ENCODE peak calls at places on chromosome 21, in eight cellular contexts. One of them, this sample, is unnamed.

GRCh38 chr21:35400233-35400939 is 351.3 kb upstream of the RUNX1 start:
- DNase-seq in effector memory CD8-positive, alpha-beta T cell: peak
- DNase-seq in T-helper 1 cell: peak
- DNase-seq in brain microvascular endothelial cell: peak
- DNase-seq in stimulated activated CD4-positive, alpha-beta T cell treated with anti-CD3 and anti-CD28 coated beads, Interleukin-1b, Interleukin-23, amount 100 ng/mL, for 24 hours: no peak
- DNase-seq in HS-5: no peak
- DNase-seq in AG10803: peak
- DNase-seq in Ammon's horn: peak
- DNase-seq in this sample: peak

GRCh38 chr21:38898422-38899098 is 92.8 kb downstream of the ETS2 start:
- DNase-seq in effector memory CD8-positive, alpha-beta T cell: no peak
- DNase-seq in T-helper 1 cell: no peak
- DNase-seq in brain microvascular endothelial cell: no peak
- DNase-seq in stimulated activated CD4-positive, alpha-beta T cell treated with anti-CD3 and anti-CD28 coated beads, Interleukin-1b, Interleukin-23, amount 100 ng/mL, for 24 hours: no peak
- DNase-seq in HS-5: no peak
- DNase-seq in AG10803: no peak
- DNase-seq in Ammon's horn: no peak
- DNase-seq in this sample: no peak

GRCh38 chr21:25467891-25468290 is 139.4 kb downstream of the MRPL39 start:
- DNase-seq in effector memory CD8-positive, alpha-beta T cell: no peak
- DNase-seq in T-helper 1 cell: no peak
- DNase-seq in brain microvascular endothelial cell: no peak
- DNase-seq in stimulated activated CD4-positive, alpha-beta T cell treated with anti-CD3 and anti-CD28 coated beads, Interleukin-1b, Interleukin-23, amount 100 ng/mL, for 24 hours: no peak
- DNase-seq in HS-5: no peak
- DNase-seq in AG10803: no peak
- DNase-seq in Ammon's horn: no peak
- DNase-seq in this sample: no peak

GRCh38 chr21:43262427-43262826 is 93.6 kb downstream of the CRYAA start:
- DNase-seq in effector memory CD8-positive, alpha-beta T cell: no peak
- DNase-seq in T-helper 1 cell: no peak
- DNase-seq in brain microvascular endothelial cell: no peak
- DNase-seq in stimulated activated CD4-positive, alpha-beta T cell treated with anti-CD3 and anti-CD28 coated beads, Interleukin-1b, Interleukin-23, amount 100 ng/mL, for 24 hours: no peak
- DNase-seq in HS-5: no peak
- DNase-seq in AG10803: peak
- DNase-seq in Ammon's horn: peak
- DNase-seq in this sample: peak

GRCh38 chr21:41580758-41581554 is 73.0 kb upstream of the TMPRSS2 start:
- DNase-seq in effector memory CD8-positive, alpha-beta T cell: no peak
- DNase-seq in T-helper 1 cell: no peak
- DNase-seq in brain microvascular endothelial cell: no peak
- DNase-seq in stimulated activated CD4-positive, alpha-beta T cell treated with anti-CD3 and anti-CD28 coated beads, Interleukin-1b, Interleukin-23, amount 100 ng/mL, for 24 hours: no peak
- DNase-seq in HS-5: no peak
- DNase-seq in AG10803: no peak
- DNase-seq in Ammon's horn: no peak
- DNase-seq in this sample: no peak

GRCh38 chr21:29025328-29025713 is 853 bp downstream of the USP16 start:
- DNase-seq in effector memory CD8-positive, alpha-beta T cell: no peak
- DNase-seq in T-helper 1 cell: no peak
- DNase-seq in brain microvascular endothelial cell: peak
- DNase-seq in stimulated activated CD4-positive, alpha-beta T cell treated with anti-CD3 and anti-CD28 coated beads, Interleukin-1b, Interleukin-23, amount 100 ng/mL, for 24 hours: no peak
- DNase-seq in HS-5: no peak
- DNase-seq in AG10803: peak
- DNase-seq in Ammon's horn: no peak
- DNase-seq in this sample: peak

GRCh38 chr21:20443558-20444155 is 554.6 kb upstream of the NCAM2 start:
- DNase-seq in effector memory CD8-positive, alpha-beta T cell: no peak
- DNase-seq in T-helper 1 cell: no peak
- DNase-seq in brain microvascular endothelial cell: no peak
- DNase-seq in stimulated activated CD4-positive, alpha-beta T cell treated with anti-CD3 and anti-CD28 coated beads, Interleukin-1b, Interleukin-23, amount 100 ng/mL, for 24 hours: no peak
- DNase-seq in HS-5: no peak
- DNase-seq in AG10803: no peak
- DNase-seq in Ammon's horn: no peak
- DNase-seq in this sample: no peak

GRCh38 chr21:45854702-45855247 is 126.8 kb upstream of the COL6A1 start:
- DNase-seq in effector memory CD8-positive, alpha-beta T cell: no peak
- DNase-seq in T-helper 1 cell: no peak
- DNase-seq in brain microvascular endothelial cell: no peak
- DNase-seq in stimulated activated CD4-positive, alpha-beta T cell treated with anti-CD3 and anti-CD28 coated beads, Interleukin-1b, Interleukin-23, amount 100 ng/mL, for 24 hours: no peak
- DNase-seq in HS-5: no peak
- DNase-seq in AG10803: no peak
- DNase-seq in Ammon's horn: no peak
- DNase-seq in this sample: peak

GRCh38 chr21:35164380-35164779 is 115.3 kb upstream of the RUNX1 start:
- DNase-seq in effector memory CD8-positive, alpha-beta T cell: no peak
- DNase-seq in T-helper 1 cell: no peak
- DNase-seq in brain microvascular endothelial cell: no peak
- DNase-seq in stimulated activated CD4-positive, alpha-beta T cell treated with anti-CD3 and anti-CD28 coated beads, Interleukin-1b, Interleukin-23, amount 100 ng/mL, for 24 hours: no peak
- DNase-seq in HS-5: no peak
- DNase-seq in AG10803: no peak
- DNase-seq in Ammon's horn: no peak
- DNase-seq in this sample: no peak

GRCh38 chr21:39633043-39633442 is 20.3 kb downstream of the B3GALT5 start:
- DNase-seq in effector memory CD8-positive, alpha-beta T cell: no peak
- DNase-seq in T-helper 1 cell: no peak
- DNase-seq in brain microvascular endothelial cell: peak
- DNase-seq in stimulated activated CD4-positive, alpha-beta T cell treated with anti-CD3 and anti-CD28 coated beads, Interleukin-1b, Interleukin-23, amount 100 ng/mL, for 24 hours: no peak
- DNase-seq in HS-5: peak
- DNase-seq in AG10803: peak
- DNase-seq in Ammon's horn: no peak
- DNase-seq in this sample: peak

GRCh38 chr21:45140346-45140940 is 66.1 kb downstream of the ADARB1 start:
- DNase-seq in effector memory CD8-positive, alpha-beta T cell: peak
- DNase-seq in T-helper 1 cell: peak
- DNase-seq in brain microvascular endothelial cell: peak
- DNase-seq in stimulated activated CD4-positive, alpha-beta T cell treated with anti-CD3 and anti-CD28 coated beads, Interleukin-1b, Interleukin-23, amount 100 ng/mL, for 24 hours: peak
- DNase-seq in HS-5: no peak
- DNase-seq in AG10803: peak
- DNase-seq in Ammon's horn: peak
- DNase-seq in this sample: peak

GRCh38 chr21:9008636-9009035 is 1512.7 kb upstream of the TPTE start:
- DNase-seq in effector memory CD8-positive, alpha-beta T cell: no peak
- DNase-seq in T-helper 1 cell: no peak
- DNase-seq in brain microvascular endothelial cell: no peak
- DNase-seq in stimulated activated CD4-positive, alpha-beta T cell treated with anti-CD3 and anti-CD28 coated beads, Interleukin-1b, Interleukin-23, amount 100 ng/mL, for 24 hours: no peak
- DNase-seq in HS-5: no peak
- DNase-seq in AG10803: no peak
- DNase-seq in Ammon's horn: no peak
- DNase-seq in this sample: no peak

GRCh38 chr21:33622253-33622652 is 19.3 kb downstream of the CRYZL1 start:
- DNase-seq in effector memory CD8-positive, alpha-beta T cell: no peak
- DNase-seq in T-helper 1 cell: no peak
- DNase-seq in brain microvascular endothelial cell: no peak
- DNase-seq in stimulated activated CD4-positive, alpha-beta T cell treated with anti-CD3 and anti-CD28 coated beads, Interleukin-1b, Interleukin-23, amount 100 ng/mL, for 24 hours: no peak
- DNase-seq in HS-5: no peak
- DNase-seq in AG10803: no peak
- DNase-seq in Ammon's horn: no peak
- DNase-seq in this sample: no peak

GRCh38 chr21:41488080-41488479 is 19.9 kb downstream of the TMPRSS2 start:
- DNase-seq in effector memory CD8-positive, alpha-beta T cell: no peak
- DNase-seq in T-helper 1 cell: no peak
- DNase-seq in brain microvascular endothelial cell: no peak
- DNase-seq in stimulated activated CD4-positive, alpha-beta T cell treated with anti-CD3 and anti-CD28 coated beads, Interleukin-1b, Interleukin-23, amount 100 ng/mL, for 24 hours: no peak
- DNase-seq in HS-5: no peak
- DNase-seq in AG10803: no peak
- DNase-seq in Ammon's horn: no peak
- DNase-seq in this sample: no peak

GRCh38 chr21:31172328-31172727 is 134.1 kb upstream of the KRTAP19-8 start:
- DNase-seq in effector memory CD8-positive, alpha-beta T cell: no peak
- DNase-seq in T-helper 1 cell: no peak
- DNase-seq in brain microvascular endothelial cell: no peak
- DNase-seq in stimulated activated CD4-positive, alpha-beta T cell treated with anti-CD3 and anti-CD28 coated beads, Interleukin-1b, Interleukin-23, amount 100 ng/mL, for 24 hours: no peak
- DNase-seq in HS-5: no peak
- DNase-seq in AG10803: no peak
- DNase-seq in Ammon's horn: no peak
- DNase-seq in this sample: no peak

GRCh38 chr21:46213620-46214286 is 14.8 kb downstream of the LSS start:
- DNase-seq in effector memory CD8-positive, alpha-beta T cell: no peak
- DNase-seq in T-helper 1 cell: no peak
- DNase-seq in brain microvascular endothelial cell: no peak
- DNase-seq in stimulated activated CD4-positive, alpha-beta T cell treated with anti-CD3 and anti-CD28 coated beads, Interleukin-1b, Interleukin-23, amount 100 ng/mL, for 24 hours: no peak
- DNase-seq in HS-5: no peak
- DNase-seq in AG10803: no peak
- DNase-seq in Ammon's horn: no peak
- DNase-seq in this sample: no peak

GRCh38 chr21:39715804-39716397 is 29.1 kb upstream of the IGSF5 start:
- DNase-seq in effector memory CD8-positive, alpha-beta T cell: no peak
- DNase-seq in T-helper 1 cell: peak
- DNase-seq in brain microvascular endothelial cell: peak
- DNase-seq in stimulated activated CD4-positive, alpha-beta T cell treated with anti-CD3 and anti-CD28 coated beads, Interleukin-1b, Interleukin-23, amount 100 ng/mL, for 24 hours: peak
- DNase-seq in HS-5: peak
- DNase-seq in AG10803: peak
- DNase-seq in Ammon's horn: peak
- DNase-seq in this sample: peak

GRCh38 chr21:33059319-33059894 is 10.5 kb upstream of the OLIG1 start:
- DNase-seq in effector memory CD8-positive, alpha-beta T cell: no peak
- DNase-seq in T-helper 1 cell: no peak
- DNase-seq in brain microvascular endothelial cell: no peak
- DNase-seq in stimulated activated CD4-positive, alpha-beta T cell treated with anti-CD3 and anti-CD28 coated beads, Interleukin-1b, Interleukin-23, amount 100 ng/mL, for 24 hours: no peak
- DNase-seq in HS-5: no peak
- DNase-seq in AG10803: no peak
- DNase-seq in Ammon's horn: peak
- DNase-seq in this sample: peak

GRCh38 chr21:35326677-35327076 is 277.6 kb upstream of the RUNX1 start:
- DNase-seq in effector memory CD8-positive, alpha-beta T cell: no peak
- DNase-seq in T-helper 1 cell: no peak
- DNase-seq in brain microvascular endothelial cell: no peak
- DNase-seq in stimulated activated CD4-positive, alpha-beta T cell treated with anti-CD3 and anti-CD28 coated beads, Interleukin-1b, Interleukin-23, amount 100 ng/mL, for 24 hours: no peak
- DNase-seq in HS-5: no peak
- DNase-seq in AG10803: peak
- DNase-seq in Ammon's horn: no peak
- DNase-seq in this sample: no peak

GRCh38 chr21:44011774-44012473 is at the start of gene TRAPPC10:
- DNase-seq in effector memory CD8-positive, alpha-beta T cell: peak
- DNase-seq in T-helper 1 cell: peak
- DNase-seq in brain microvascular endothelial cell: peak
- DNase-seq in stimulated activated CD4-positive, alpha-beta T cell treated with anti-CD3 and anti-CD28 coated beads, Interleukin-1b, Interleukin-23, amount 100 ng/mL, for 24 hours: peak
- DNase-seq in HS-5: no peak
- DNase-seq in AG10803: peak
- DNase-seq in Ammon's horn: peak
- DNase-seq in this sample: peak

GRCh38 chr21:46516068-46516467 is 57.4 kb downstream of the DIP2A start:
- DNase-seq in effector memory CD8-positive, alpha-beta T cell: no peak
- DNase-seq in T-helper 1 cell: no peak
- DNase-seq in brain microvascular endothelial cell: no peak
- DNase-seq in stimulated activated CD4-positive, alpha-beta T cell treated with anti-CD3 and anti-CD28 coated beads, Interleukin-1b, Interleukin-23, amount 100 ng/mL, for 24 hours: no peak
- DNase-seq in HS-5: no peak
- DNase-seq in AG10803: no peak
- DNase-seq in Ammon's horn: no peak
- DNase-seq in this sample: no peak

GRCh38 chr21:36075953-36076352 is 6.1 kb downstream of the CBR1 start:
- DNase-seq in effector memory CD8-positive, alpha-beta T cell: no peak
- DNase-seq in T-helper 1 cell: no peak
- DNase-seq in brain microvascular endothelial cell: no peak
- DNase-seq in stimulated activated CD4-positive, alpha-beta T cell treated with anti-CD3 and anti-CD28 coated beads, Interleukin-1b, Interleukin-23, amount 100 ng/mL, for 24 hours: no peak
- DNase-seq in HS-5: no peak
- DNase-seq in AG10803: no peak
- DNase-seq in Ammon's horn: no peak
- DNase-seq in this sample: no peak

GRCh38 chr21:38839683-38840286 is 34.1 kb downstream of the ETS2 start:
- DNase-seq in effector memory CD8-positive, alpha-beta T cell: no peak
- DNase-seq in T-helper 1 cell: no peak
- DNase-seq in brain microvascular endothelial cell: peak
- DNase-seq in stimulated activated CD4-positive, alpha-beta T cell treated with anti-CD3 and anti-CD28 coated beads, Interleukin-1b, Interleukin-23, amount 100 ng/mL, for 24 hours: peak
- DNase-seq in HS-5: peak
- DNase-seq in AG10803: peak
- DNase-seq in Ammon's horn: no peak
- DNase-seq in this sample: peak

GRCh38 chr21:31299291-31300147 is 44.5 kb downstream of the TIAM1 start:
- DNase-seq in effector memory CD8-positive, alpha-beta T cell: no peak
- DNase-seq in T-helper 1 cell: no peak
- DNase-seq in brain microvascular endothelial cell: no peak
- DNase-seq in stimulated activated CD4-positive, alpha-beta T cell treated with anti-CD3 and anti-CD28 coated beads, Interleukin-1b, Interleukin-23, amount 100 ng/mL, for 24 hours: no peak
- DNase-seq in HS-5: no peak
- DNase-seq in AG10803: no peak
- DNase-seq in Ammon's horn: no peak
- DNase-seq in this sample: no peak

GRCh38 chr21:36861595-36861883 is 104.9 kb downstream of the HLCS start:
- DNase-seq in effector memory CD8-positive, alpha-beta T cell: no peak
- DNase-seq in T-helper 1 cell: no peak
- DNase-seq in brain microvascular endothelial cell: no peak
- DNase-seq in stimulated activated CD4-positive, alpha-beta T cell treated with anti-CD3 and anti-CD28 coated beads, Interleukin-1b, Interleukin-23, amount 100 ng/mL, for 24 hours: no peak
- DNase-seq in HS-5: no peak
- DNase-seq in AG10803: no peak
- DNase-seq in Ammon's horn: no peak
- DNase-seq in this sample: peak

GRCh38 chr21:36291509-36291908 is 28.5 kb upstream of the MORC3 start:
- DNase-seq in effector memory CD8-positive, alpha-beta T cell: no peak
- DNase-seq in T-helper 1 cell: no peak
- DNase-seq in brain microvascular endothelial cell: no peak
- DNase-seq in stimulated activated CD4-positive, alpha-beta T cell treated with anti-CD3 and anti-CD28 coated beads, Interleukin-1b, Interleukin-23, amount 100 ng/mL, for 24 hours: no peak
- DNase-seq in HS-5: no peak
- DNase-seq in AG10803: no peak
- DNase-seq in Ammon's horn: no peak
- DNase-seq in this sample: no peak

GRCh38 chr21:27693376-27693775 is 726.5 kb upstream of the ADAMTS5 start:
- DNase-seq in effector memory CD8-positive, alpha-beta T cell: no peak
- DNase-seq in T-helper 1 cell: no peak
- DNase-seq in brain microvascular endothelial cell: peak
- DNase-seq in stimulated activated CD4-positive, alpha-beta T cell treated with anti-CD3 and anti-CD28 coated beads, Interleukin-1b, Interleukin-23, amount 100 ng/mL, for 24 hours: no peak
- DNase-seq in HS-5: peak
- DNase-seq in AG10803: peak
- DNase-seq in Ammon's horn: no peak
- DNase-seq in this sample: peak

GRCh38 chr21:33939224-33939623 is 23.6 kb upstream of the ATP5PO start:
- DNase-seq in effector memory CD8-positive, alpha-beta T cell: no peak
- DNase-seq in T-helper 1 cell: no peak
- DNase-seq in brain microvascular endothelial cell: no peak
- DNase-seq in stimulated activated CD4-positive, alpha-beta T cell treated with anti-CD3 and anti-CD28 coated beads, Interleukin-1b, Interleukin-23, amount 100 ng/mL, for 24 hours: no peak
- DNase-seq in HS-5: no peak
- DNase-seq in AG10803: no peak
- DNase-seq in Ammon's horn: no peak
- DNase-seq in this sample: peak

GRCh38 chr21:44817914-44818635 is at the start of gene SUMO3:
- DNase-seq in effector memory CD8-positive, alpha-beta T cell: peak
- DNase-seq in T-helper 1 cell: peak
- DNase-seq in brain microvascular endothelial cell: peak
- DNase-seq in stimulated activated CD4-positive, alpha-beta T cell treated with anti-CD3 and anti-CD28 coated beads, Interleukin-1b, Interleukin-23, amount 100 ng/mL, for 24 hours: peak
- DNase-seq in HS-5: no peak
- DNase-seq in AG10803: peak
- DNase-seq in Ammon's horn: peak
- DNase-seq in this sample: peak

GRCh38 chr21:36385909-36386642 is 884 bp downstream of the CHAF1B start:
- DNase-seq in effector memory CD8-positive, alpha-beta T cell: no peak
- DNase-seq in T-helper 1 cell: no peak
- DNase-seq in brain microvascular endothelial cell: no peak
- DNase-seq in stimulated activated CD4-positive, alpha-beta T cell treated with anti-CD3 and anti-CD28 coated beads, Interleukin-1b, Interleukin-23, amount 100 ng/mL, for 24 hours: no peak
- DNase-seq in HS-5: no peak
- DNase-seq in AG10803: peak
- DNase-seq in Ammon's horn: no peak
- DNase-seq in this sample: peak

GRCh38 chr21:35358008-35358407 is 308.9 kb upstream of the RUNX1 start:
- DNase-seq in effector memory CD8-positive, alpha-beta T cell: no peak
- DNase-seq in T-helper 1 cell: no peak
- DNase-seq in brain microvascular endothelial cell: no peak
- DNase-seq in stimulated activated CD4-positive, alpha-beta T cell treated with anti-CD3 and anti-CD28 coated beads, Interleukin-1b, Interleukin-23, amount 100 ng/mL, for 24 hours: no peak
- DNase-seq in HS-5: no peak
- DNase-seq in AG10803: no peak
- DNase-seq in Ammon's horn: no peak
- DNase-seq in this sample: no peak

This sample was measured in iris pigment epithelial cell.